ENCODE peak calls at places on chromosomes 4 and X, in seven cellular contexts. B is epithelial cell of esophagus; P is HFFc6; U is activated CD8-positive, alpha-beta T cell treated with anti-CD3 and anti-CD28 coated beads for 36 hours; Q is colonic mucosa; T is spleen; X is PC-3. Z is an unnamed sample.

GRCh38 chr4:14059006-14059405 is 431.5 kb upstream of the BOD1L1 start:
- DNase-seq in P (no peak), B (no peak), T (no peak), Q (no peak), U (no peak), X (no peak), Z (no peak)

GRCh38 chr4:149409186-149410056 is 406.2 kb downstream of the IQCM start:
- DNase-seq in U (no peak), B (peak), P (peak), T (no peak), X (peak), Q (no peak), Z (no peak)

GRCh38 chr4:70893790-70894189 is 8.4 kb upstream of the MOB1B start:
- DNase-seq in B (no peak), U (no peak), T (no peak), Q (no peak), P (no peak), X (no peak), Z (no peak)

GRCh38 chrX:40261955-40262596 is 164.3 kb upstream of the BCOR start:
- DNase-seq in U (no peak), Q (no peak), T (peak), P (no peak), B (no peak), X (no peak), Z (no peak)

GRCh38 chr4:6474053-6474568 is 1.7 kb upstream of the PPP2R2C start:
- DNase-seq in P (no peak), U (no peak), X (no peak), B (no peak), Q (peak), T (peak), Z (no peak)

GRCh38 chr4:182190306-182190705 is 52.9 kb upstream of the TENM3 start:
- DNase-seq in Q (no peak), B (no peak), P (no peak), X (no peak), T (no peak), U (no peak), Z (no peak)

GRCh38 chrX:129983575-129984131 is 1.2 kb downstream of the BCORL1 start:
- DNase-seq in P (no peak), X (no peak), Q (peak), B (no peak), T (peak), U (no peak), Z (peak)

GRCh38 chrX:23403849-23404248 is 69.2 kb downstream of the PTCHD1 start:
- DNase-seq in Q (no peak), T (no peak), U (no peak), B (no peak), X (peak), P (no peak), Z (no peak)

GRCh38 chr4:85393201-85393600 is 81.7 kb upstream of the ARHGAP24 start:
- DNase-seq in T (no peak), Q (no peak), P (no peak), X (no peak), U (no peak), B (no peak), Z (no peak)

GRCh38 chrX:5644786-5645185 is 583.9 kb downstream of the NLGN4X start:
- DNase-seq in X (no peak), Q (no peak), P (no peak), T (no peak), U (no peak), B (no peak), Z (no peak)

GRCh38 chr4:184348311-184349233 is 125.8 kb downstream of the IRF2 start:
- DNase-seq in U (no peak), T (no peak), P (no peak), B (peak), Q (peak), X (no peak), Z (no peak)

GRCh38 chrX:103517246-103517645 is 2.0 kb downstream of the RAB40A start:
- DNase-seq in B (peak), P (peak), Q (no peak), T (no peak), U (no peak), X (no peak), Z (no peak)

GRCh38 chrX:39755152-39756032 is 342.4 kb downstream of the BCOR start:
- DNase-seq in Q (peak), U (no peak), P (peak), B (peak), X (peak), T (no peak), Z (no peak)

GRCh38 chr4:185573651-185574199 is 38.4 kb upstream of the PDLIM3 start:
- DNase-seq in U (no peak), P (peak), B (peak), X (peak), Q (no peak), T (no peak), Z (no peak)

GRCh38 chrX:112803060-112803459 is 37.6 kb downstream of the AMOT start:
- DNase-seq in P (no peak), B (no peak), T (no peak), U (no peak), X (no peak), Q (no peak), Z (no peak)

GRCh38 chrX:124378643-124379042 is 32.3 kb downstream of the SH2D1A start:
- DNase-seq in P (no peak), Q (no peak), U (no peak), T (no peak), X (no peak), B (no peak), Z (no peak)

GRCh38 chr4:159131564-159131963 is 28.7 kb downstream of the RAPGEF2 start:
- DNase-seq in P (no peak), Q (no peak), B (no peak), U (no peak), X (no peak), T (no peak), Z (no peak)

GRCh38 chr4:138751290-138751689 is 264.3 kb upstream of the NOCT start:
- DNase-seq in P (no peak), Q (no peak), B (peak), X (no peak), T (no peak), U (no peak), Z (no peak)

GRCh38 chrX:125203379-125203736 is 116.3 kb upstream of the TEX13C start:
- DNase-seq in X (no peak), Q (no peak), P (no peak), B (no peak), T (no peak), U (no peak), Z (no peak)

GRCh38 chrX:34917146-34917545 is 25.4 kb upstream of the FAM47B start:
- DNase-seq in B (no peak), Q (no peak), T (no peak), P (no peak), U (no peak), X (no peak), Z (no peak)

GRCh38 chrX:34915463-34916225 is 27.0 kb upstream of the FAM47B start:
- DNase-seq in U (no peak), X (peak), T (no peak), Q (no peak), P (no peak), B (peak), Z (no peak)

GRCh38 chrX:34918091-34918736 is 24.4 kb upstream of the FAM47B start:
- DNase-seq in X (peak), U (no peak), Q (no peak), P (peak), T (no peak), B (peak), Z (no peak)

GRCh38 chrX:34918856-34919255 is 23.7 kb upstream of the FAM47B start:
- DNase-seq in P (peak), B (peak), Q (no peak), U (no peak), X (peak), T (no peak), Z (no peak)
- TF ChIP-seq CTCF in P (peak), B (peak), Q (no peak), U (no peak), X (peak), T (no peak), Z (no peak)

GRCh38 chr4:148043990-148044645 is 312.2 kb downstream of the ARHGAP10 start:
- DNase-seq in X (no peak), P (no peak), T (no peak), B (no peak), Q (no peak), U (no peak), Z (no peak)

GRCh38 chr4:148041606-148042324 is 309.9 kb downstream of the ARHGAP10 start:
- DNase-seq in B (no peak), T (no peak), X (no peak), Q (no peak), P (no peak), U (no peak), Z (no peak)

DNA sequence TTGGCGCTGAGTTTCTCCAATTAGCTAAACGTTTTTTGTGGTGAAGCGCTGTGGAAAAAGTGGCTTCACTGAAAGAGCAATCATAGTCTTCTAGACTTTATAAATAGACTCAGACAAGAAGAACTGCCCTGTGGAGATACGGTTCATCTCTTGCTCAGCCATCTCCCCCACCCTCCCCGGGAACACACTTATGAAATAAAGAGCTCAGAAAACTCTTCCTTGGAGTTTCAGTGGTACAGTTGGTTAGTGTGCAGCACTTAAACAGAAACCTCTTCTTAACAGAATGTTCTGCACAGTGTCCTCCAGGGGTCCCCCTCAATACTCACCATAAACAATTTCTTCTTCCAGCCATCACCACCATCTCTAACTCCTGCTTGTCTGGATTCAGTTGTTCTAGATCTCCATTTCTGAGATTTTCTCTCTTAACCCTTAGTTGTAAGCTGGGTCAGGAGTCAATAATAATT is 313.0 kb downstream of the ARHGAP10 start:
- DNase-seq in U (peak), T (no peak), Q (no peak), P (no peak), B (no peak), X (no peak), Z (peak)
- TF ChIP-seq CTCF in U (peak), T (no peak), Q (no peak), P (peak), B (no peak), X (peak), Z (peak)

GRCh38 chrX:427812-428725 is 41.4 kb upstream of the PPP2R3B start:
- DNase-seq in T (no peak), B (no peak), U (peak), Q (no peak), P (peak), X (peak), Z (no peak)
- TF ChIP-seq CTCF in T (no peak), B (no peak), U (no peak), Q (no peak), P (peak), X (peak), Z (no peak)

DNA sequence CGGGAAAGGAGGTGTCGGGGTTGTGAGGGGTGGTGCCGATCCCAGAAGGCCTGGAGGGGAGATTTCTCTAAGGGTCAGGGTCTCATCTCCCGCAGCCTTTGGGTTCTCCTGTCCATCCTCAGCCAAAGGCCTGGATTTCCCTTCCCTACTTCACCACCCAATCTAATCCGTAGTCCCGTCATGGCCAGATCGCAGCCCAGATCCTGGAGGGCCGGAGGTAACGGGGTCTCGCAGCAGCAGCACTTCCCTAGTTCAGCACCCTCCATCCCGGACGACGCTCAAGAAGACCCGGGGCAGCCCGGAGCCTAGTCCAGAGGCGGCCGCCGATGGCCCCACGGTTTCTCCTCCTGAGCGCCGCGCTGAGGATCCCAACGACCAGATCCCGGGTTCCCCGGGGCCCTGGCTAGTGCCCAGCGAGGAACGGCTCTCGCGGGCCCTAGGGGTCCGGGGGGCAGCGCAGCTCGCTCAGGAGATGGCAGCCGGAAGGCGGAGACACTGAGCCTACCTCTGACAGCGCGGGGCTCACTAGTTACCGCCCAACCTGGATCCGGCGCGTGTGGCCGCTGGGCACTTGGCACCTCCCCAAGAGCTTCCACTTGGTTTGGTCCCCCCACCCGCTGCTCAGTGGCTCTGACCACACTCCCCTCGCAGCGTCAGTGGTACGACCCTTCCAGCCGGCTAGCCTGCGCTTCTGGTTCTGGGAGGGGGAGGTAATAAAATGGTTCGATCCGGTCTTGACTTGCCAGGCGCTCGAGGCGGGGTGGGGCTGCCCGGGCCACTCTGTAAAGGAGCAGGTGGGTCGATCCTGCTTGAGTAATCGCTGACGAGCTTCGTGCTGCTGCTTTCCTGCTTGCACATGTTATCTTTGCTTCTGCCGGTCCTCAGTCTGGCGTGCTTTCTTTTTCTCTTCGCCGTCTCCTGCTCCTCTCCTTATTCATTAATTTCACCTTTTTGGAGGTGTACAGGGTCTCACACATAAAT is 3.6 kb downstream of the MAGIX start:
- DNase-seq in T (peak), U (peak), P (peak), B (peak), X (no peak), Q (peak), Z (peak)
- TF ChIP-seq CTCF in T (no peak), U (peak), P (no peak), B (peak), X (no peak), Q (no peak), Z (peak)

GRCh38 chrX:131709553-131709952 is 165.7 kb downstream of the OR13H1 start:
- DNase-seq in Q (no peak), B (no peak), P (no peak), T (no peak), X (no peak), U (no peak), Z (no peak)

GRCh38 chrX:131703646-131704045 is 159.8 kb downstream of the OR13H1 start:
- DNase-seq in P (peak), Q (peak), X (no peak), B (no peak), T (no peak), U (no peak), Z (no peak)

DNA sequence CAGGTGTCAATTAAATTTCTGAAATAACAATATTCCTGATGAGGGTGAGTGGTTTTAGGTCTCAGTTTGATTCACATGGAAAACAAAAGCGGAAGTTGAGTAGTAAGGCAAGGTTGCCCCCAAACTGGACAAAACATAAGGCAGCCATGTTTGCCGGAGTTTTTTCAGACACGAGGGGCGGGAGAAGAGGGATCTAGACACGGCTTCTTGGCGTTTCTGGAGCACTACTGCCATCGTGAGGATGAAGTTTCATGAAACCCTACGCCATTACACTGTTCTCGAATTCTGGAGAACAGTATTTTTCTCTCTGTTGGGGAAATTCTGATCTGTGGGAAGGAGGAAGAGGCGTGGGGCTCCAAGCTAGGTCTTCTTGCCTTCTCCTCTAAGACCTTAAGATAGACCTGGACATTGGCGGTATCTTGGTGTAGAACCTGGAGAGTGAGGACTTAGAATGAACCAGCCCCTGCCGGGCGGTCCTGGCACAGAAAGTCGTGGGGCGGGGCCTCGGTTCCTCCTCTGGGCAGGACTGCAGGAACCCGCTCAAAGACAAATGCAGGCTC is 160.3 kb downstream of the OR13H1 start:
- DNase-seq in B (no peak), T (peak), X (peak), Q (peak), P (peak), U (no peak), Z (peak)
- TF ChIP-seq CTCF in B (no peak), T (peak), X (no peak), Q (no peak), P (peak), U (no peak), Z (peak)

GRCh38 chr4:41852229-41852628 is 83.0 kb upstream of the TMEM33 start:
- DNase-seq in T (no peak), U (no peak), Q (no peak), X (peak), P (no peak), B (no peak), Z (no peak)

GRCh38 chr4:41856797-41857196 is 78.4 kb upstream of the TMEM33 start:
- DNase-seq in Q (no peak), U (no peak), B (no peak), P (no peak), T (no peak), X (no peak), Z (no peak)

GRCh38 chr4:41857225-41857624 is 78.0 kb upstream of the TMEM33 start:
- DNase-seq in Q (no peak), X (no peak), P (no peak), T (no peak), B (no peak), U (no peak), Z (no peak)

GRCh38 chr4:41851621-41852020 is 83.6 kb upstream of the TMEM33 start:
- DNase-seq in Q (no peak), P (no peak), X (no peak), B (no peak), U (no peak), T (no peak), Z (no peak)

GRCh38 chr4:41853973-41854372 is 81.3 kb upstream of the TMEM33 start:
- DNase-seq in X (peak), B (no peak), Q (no peak), T (no peak), U (no peak), P (no peak), Z (no peak)
- TF ChIP-seq CTCF in X (peak), B (no peak), Q (no peak), T (no peak), U (no peak), P (peak), Z (peak)

GRCh38 chr4:153233761-153234371 is 29.6 kb downstream of the TRIM2 start:
- DNase-seq in U (no peak), T (no peak), B (peak), Q (peak), P (peak), X (peak), Z (no peak)

GRCh38 chr4:153228512-153229145 is 24.4 kb downstream of the TRIM2 start:
- DNase-seq in X (no peak), T (no peak), U (no peak), P (no peak), Q (no peak), B (no peak), Z (no peak)

GRCh38 chr4:153227501-153227900 is 23.3 kb downstream of the TRIM2 start:
- DNase-seq in P (no peak), U (no peak), X (no peak), T (no peak), B (no peak), Q (no peak), Z (no peak)

GRCh38 chr4:153234923-153235322 is 30.7 kb downstream of the TRIM2 start:
- DNase-seq in B (peak), Q (no peak), U (no peak), P (peak), T (no peak), X (peak), Z (no peak)

GRCh38 chr4:153232768-153233167 is 28.5 kb downstream of the TRIM2 start:
- DNase-seq in Q (peak), X (peak), P (no peak), U (no peak), T (no peak), B (no peak), Z (no peak)
- TF ChIP-seq CTCF in Q (peak), X (peak), P (peak), U (no peak), T (no peak), B (peak), Z (peak)

GRCh38 chrX:149939271-149940014 is 1.2 kb upstream of the EOLA2 start:
- DNase-seq in U (peak), X (peak), B (peak), T (peak), Q (peak), P (peak), Z (peak)

GRCh38 chrX:149938427-149939270 is at the start of gene EOLA2:
- DNase-seq in P (peak), B (peak), T (peak), U (peak), Q (peak), X (peak), Z (peak)

GRCh38 chrX:149937881-149938426 is 337 bp downstream of the EOLA2 start:
- DNase-seq in U (peak), T (peak), X (no peak), Q (peak), B (no peak), P (no peak), Z (no peak)

DNA sequence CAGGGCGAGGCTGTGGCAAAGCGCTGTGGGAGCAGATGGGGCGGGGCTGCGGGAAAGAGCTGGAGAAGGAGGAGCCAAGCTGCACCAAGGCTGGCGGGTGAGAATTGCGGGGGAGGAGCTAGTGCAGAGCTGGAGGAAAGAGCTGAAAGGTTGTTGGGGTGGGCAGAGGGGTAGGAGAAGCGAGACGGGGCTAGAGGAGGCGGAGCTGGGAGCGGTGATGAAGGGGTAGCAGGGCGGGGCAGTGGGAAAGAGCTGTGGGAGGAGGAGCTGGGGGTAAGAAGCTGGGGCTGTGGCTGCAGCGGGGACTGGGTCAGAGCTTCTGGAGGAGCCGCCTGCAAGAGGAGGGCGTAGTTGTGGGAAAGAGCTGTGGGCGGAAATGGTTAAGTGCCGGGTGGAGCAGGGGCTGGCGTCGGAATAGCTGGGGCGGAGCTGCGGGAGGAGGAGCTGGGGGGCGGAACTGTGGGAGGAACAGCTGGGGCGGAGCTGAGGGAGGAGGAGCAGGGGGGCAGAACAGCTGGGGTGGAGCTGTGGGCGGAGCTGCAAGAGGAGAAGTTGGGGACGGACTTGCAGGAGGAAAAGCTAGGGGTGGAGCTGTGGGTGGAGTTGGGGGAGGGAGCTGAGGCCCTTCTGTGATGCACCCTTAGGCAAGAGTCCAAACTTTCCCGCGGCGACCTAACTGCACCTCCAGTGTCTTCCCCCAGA is 1.9 kb upstream of the EOLA2 start:
- DNase-seq in U (peak), T (peak), X (peak), Q (peak), P (peak), B (peak), Z (peak)
- TF ChIP-seq CTCF in U (no peak), T (no peak), X (no peak), Q (peak), P (no peak), B (no peak), Z (no peak)